ENCODE peak calls at places on chromosomes 11 and 22, in ten cellular contexts. One of them, this sample, is unnamed.

GRCh38 chr22:43911351-43911750 is 12.3 kb upstream of the PNPLA3 start:
- DNase-seq in occipital lobe: no peak
- DNase-seq in D341Med: no peak
- DNase-seq in SK-N-SH: no peak
- DNase-seq in NCI-H1092 treated with DMSO at 0.1 percent for 48 hours: no peak
- DNase-seq in iPS DF 19.7: no peak
- DNase-seq in Calu3: no peak
- DNase-seq in heart right ventricle: no peak
- DNase-seq in H4: no peak
- DNase-seq in stimulated activated CD4-positive, alpha-beta T cell treated with anti-CD3 and anti-CD28 coated beads, Interleukin-2, amount 100 ng/mL, for 48 hours: no peak
- DNase-seq in this sample: no peak

GRCh38 chr22:28366856-28367255 is 312.8 kb downstream of the TTC28 start:
- DNase-seq in occipital lobe: no peak
- DNase-seq in D341Med: no peak
- DNase-seq in SK-N-SH: no peak
- DNase-seq in NCI-H1092 treated with DMSO at 0.1 percent for 48 hours: no peak
- DNase-seq in iPS DF 19.7: no peak
- DNase-seq in Calu3: no peak
- DNase-seq in heart right ventricle: no peak
- DNase-seq in H4: no peak
- DNase-seq in stimulated activated CD4-positive, alpha-beta T cell treated with anti-CD3 and anti-CD28 coated beads, Interleukin-2, amount 100 ng/mL, for 48 hours: no peak
- DNase-seq in this sample: no peak

GRCh38 chr11:35214792-35215193 is 75.8 kb downstream of the CD44 start:
- DNase-seq in occipital lobe: no peak
- DNase-seq in D341Med: no peak
- DNase-seq in SK-N-SH: no peak
- DNase-seq in NCI-H1092 treated with DMSO at 0.1 percent for 48 hours: no peak
- DNase-seq in iPS DF 19.7: peak
- DNase-seq in Calu3: peak
- DNase-seq in heart right ventricle: no peak
- DNase-seq in H4: peak
- DNase-seq in stimulated activated CD4-positive, alpha-beta T cell treated with anti-CD3 and anti-CD28 coated beads, Interleukin-2, amount 100 ng/mL, for 48 hours: no peak
- DNase-seq in this sample: no peak

GRCh38 chr11:12979928-12980689 is 29.0 kb upstream of the RASSF10 start:
- DNase-seq in occipital lobe: no peak
- DNase-seq in D341Med: no peak
- DNase-seq in SK-N-SH: no peak
- DNase-seq in NCI-H1092 treated with DMSO at 0.1 percent for 48 hours: peak
- DNase-seq in iPS DF 19.7: no peak
- DNase-seq in Calu3: no peak
- DNase-seq in heart right ventricle: no peak
- DNase-seq in H4: no peak
- DNase-seq in stimulated activated CD4-positive, alpha-beta T cell treated with anti-CD3 and anti-CD28 coated beads, Interleukin-2, amount 100 ng/mL, for 48 hours: no peak
- DNase-seq in this sample: no peak

GRCh38 chr11:132718711-132719641 is 813.3 kb downstream of the OPCML start:
- DNase-seq in occipital lobe: peak
- DNase-seq in D341Med: no peak
- DNase-seq in SK-N-SH: no peak
- DNase-seq in NCI-H1092 treated with DMSO at 0.1 percent for 48 hours: no peak
- DNase-seq in iPS DF 19.7: no peak
- DNase-seq in Calu3: no peak
- DNase-seq in heart right ventricle: no peak
- DNase-seq in H4: peak
- DNase-seq in stimulated activated CD4-positive, alpha-beta T cell treated with anti-CD3 and anti-CD28 coated beads, Interleukin-2, amount 100 ng/mL, for 48 hours: peak
- DNase-seq in this sample: no peak

GRCh38 chr22:36724836-36725235 is 21.3 kb upstream of the CACNG2 start:
- DNase-seq in occipital lobe: no peak
- DNase-seq in D341Med: no peak
- DNase-seq in SK-N-SH: no peak
- DNase-seq in NCI-H1092 treated with DMSO at 0.1 percent for 48 hours: no peak
- DNase-seq in iPS DF 19.7: no peak
- DNase-seq in Calu3: no peak
- DNase-seq in heart right ventricle: no peak
- DNase-seq in H4: no peak
- DNase-seq in stimulated activated CD4-positive, alpha-beta T cell treated with anti-CD3 and anti-CD28 coated beads, Interleukin-2, amount 100 ng/mL, for 48 hours: no peak
- DNase-seq in this sample: no peak

GRCh38 chr11:21546715-21547114 is 646.2 kb upstream of the ANO5 start:
- DNase-seq in occipital lobe: no peak
- DNase-seq in D341Med: no peak
- DNase-seq in SK-N-SH: no peak
- DNase-seq in NCI-H1092 treated with DMSO at 0.1 percent for 48 hours: no peak
- DNase-seq in iPS DF 19.7: no peak
- DNase-seq in Calu3: no peak
- DNase-seq in heart right ventricle: no peak
- DNase-seq in H4: no peak
- DNase-seq in stimulated activated CD4-positive, alpha-beta T cell treated with anti-CD3 and anti-CD28 coated beads, Interleukin-2, amount 100 ng/mL, for 48 hours: no peak
- DNase-seq in this sample: no peak

GRCh38 chr22:27588273-27588672 is 213.3 kb downstream of the MN1 start:
- DNase-seq in occipital lobe: no peak
- DNase-seq in D341Med: no peak
- DNase-seq in SK-N-SH: no peak
- DNase-seq in NCI-H1092 treated with DMSO at 0.1 percent for 48 hours: no peak
- DNase-seq in iPS DF 19.7: no peak
- DNase-seq in Calu3: peak
- DNase-seq in heart right ventricle: no peak
- DNase-seq in H4: no peak
- DNase-seq in stimulated activated CD4-positive, alpha-beta T cell treated with anti-CD3 and anti-CD28 coated beads, Interleukin-2, amount 100 ng/mL, for 48 hours: no peak
- DNase-seq in this sample: no peak

GRCh38 chr22:37283393-37283937 is 1.2 kb downstream of the CYTH4 start:
- DNase-seq in occipital lobe: no peak
- DNase-seq in D341Med: no peak
- DNase-seq in SK-N-SH: peak
- DNase-seq in NCI-H1092 treated with DMSO at 0.1 percent for 48 hours: no peak
- DNase-seq in iPS DF 19.7: no peak
- DNase-seq in Calu3: no peak
- DNase-seq in heart right ventricle: no peak
- DNase-seq in H4: no peak
- DNase-seq in stimulated activated CD4-positive, alpha-beta T cell treated with anti-CD3 and anti-CD28 coated beads, Interleukin-2, amount 100 ng/mL, for 48 hours: peak
- DNase-seq in this sample: no peak

GRCh38 chr22:32584650-32585049 is 110.0 kb downstream of the FBXO7 start:
- DNase-seq in occipital lobe: no peak
- DNase-seq in D341Med: no peak
- DNase-seq in SK-N-SH: no peak
- DNase-seq in NCI-H1092 treated with DMSO at 0.1 percent for 48 hours: no peak
- DNase-seq in iPS DF 19.7: no peak
- DNase-seq in Calu3: no peak
- DNase-seq in heart right ventricle: no peak
- DNase-seq in H4: peak
- DNase-seq in stimulated activated CD4-positive, alpha-beta T cell treated with anti-CD3 and anti-CD28 coated beads, Interleukin-2, amount 100 ng/mL, for 48 hours: no peak
- DNase-seq in this sample: no peak

GRCh38 chr11:122983438-122984185 is 2.0 kb upstream of the BSX start:
- DNase-seq in occipital lobe: no peak
- DNase-seq in D341Med: no peak
- DNase-seq in SK-N-SH: peak
- DNase-seq in NCI-H1092 treated with DMSO at 0.1 percent for 48 hours: peak
- DNase-seq in iPS DF 19.7: no peak
- DNase-seq in Calu3: no peak
- DNase-seq in heart right ventricle: no peak
- DNase-seq in H4: no peak
- DNase-seq in stimulated activated CD4-positive, alpha-beta T cell treated with anti-CD3 and anti-CD28 coated beads, Interleukin-2, amount 100 ng/mL, for 48 hours: no peak
- DNase-seq in this sample: no peak

GRCh38 chr11:64401775-64402174 is 42.8 kb downstream of the RPS6KA4 start:
- DNase-seq in occipital lobe: no peak
- DNase-seq in D341Med: no peak
- DNase-seq in SK-N-SH: no peak
- DNase-seq in NCI-H1092 treated with DMSO at 0.1 percent for 48 hours: no peak
- DNase-seq in iPS DF 19.7: no peak
- DNase-seq in Calu3: no peak
- DNase-seq in heart right ventricle: no peak
- DNase-seq in H4: no peak
- DNase-seq in stimulated activated CD4-positive, alpha-beta T cell treated with anti-CD3 and anti-CD28 coated beads, Interleukin-2, amount 100 ng/mL, for 48 hours: no peak
- DNase-seq in this sample: no peak

GRCh38 chr22:19632671-19633148 is 81.6 kb upstream of the SEPTIN5 start:
- DNase-seq in occipital lobe: no peak
- DNase-seq in D341Med: no peak
- DNase-seq in SK-N-SH: peak
- DNase-seq in NCI-H1092 treated with DMSO at 0.1 percent for 48 hours: no peak
- DNase-seq in iPS DF 19.7: no peak
- DNase-seq in Calu3: no peak
- DNase-seq in heart right ventricle: no peak
- DNase-seq in H4: no peak
- DNase-seq in stimulated activated CD4-positive, alpha-beta T cell treated with anti-CD3 and anti-CD28 coated beads, Interleukin-2, amount 100 ng/mL, for 48 hours: no peak
- DNase-seq in this sample: no peak

GRCh38 chr11:76610871-76611475 is 59.6 kb downstream of the LRRC32 start:
- DNase-seq in occipital lobe: no peak
- DNase-seq in D341Med: peak
- DNase-seq in SK-N-SH: peak
- DNase-seq in NCI-H1092 treated with DMSO at 0.1 percent for 48 hours: peak
- DNase-seq in iPS DF 19.7: no peak
- DNase-seq in Calu3: no peak
- DNase-seq in heart right ventricle: peak
- DNase-seq in H4: no peak
- DNase-seq in stimulated activated CD4-positive, alpha-beta T cell treated with anti-CD3 and anti-CD28 coated beads, Interleukin-2, amount 100 ng/mL, for 48 hours: no peak
- DNase-seq in this sample: no peak

GRCh38 chr11:34975482-34975881 is 59.1 kb downstream of the PDHX start:
- DNase-seq in occipital lobe: no peak
- DNase-seq in D341Med: no peak
- DNase-seq in SK-N-SH: no peak
- DNase-seq in NCI-H1092 treated with DMSO at 0.1 percent for 48 hours: no peak
- DNase-seq in iPS DF 19.7: no peak
- DNase-seq in Calu3: no peak
- DNase-seq in heart right ventricle: no peak
- DNase-seq in H4: no peak
- DNase-seq in stimulated activated CD4-positive, alpha-beta T cell treated with anti-CD3 and anti-CD28 coated beads, Interleukin-2, amount 100 ng/mL, for 48 hours: no peak
- DNase-seq in this sample: no peak

GRCh38 chr22:40819741-40820140 is 595 bp upstream of the SLC25A17 start:
- DNase-seq in occipital lobe: no peak
- DNase-seq in D341Med: peak
- DNase-seq in SK-N-SH: peak
- DNase-seq in NCI-H1092 treated with DMSO at 0.1 percent for 48 hours: no peak
- DNase-seq in iPS DF 19.7: no peak
- DNase-seq in Calu3: no peak
- DNase-seq in heart right ventricle: no peak
- DNase-seq in H4: peak
- DNase-seq in stimulated activated CD4-positive, alpha-beta T cell treated with anti-CD3 and anti-CD28 coated beads, Interleukin-2, amount 100 ng/mL, for 48 hours: no peak
- DNase-seq in this sample: peak

GRCh38 chr11:7490054-7490453 is 4.7 kb downstream of the OLFML1 start:
- DNase-seq in occipital lobe: no peak
- DNase-seq in D341Med: no peak
- DNase-seq in SK-N-SH: no peak
- DNase-seq in NCI-H1092 treated with DMSO at 0.1 percent for 48 hours: no peak
- DNase-seq in iPS DF 19.7: no peak
- DNase-seq in Calu3: no peak
- DNase-seq in heart right ventricle: no peak
- DNase-seq in H4: no peak
- DNase-seq in stimulated activated CD4-positive, alpha-beta T cell treated with anti-CD3 and anti-CD28 coated beads, Interleukin-2, amount 100 ng/mL, for 48 hours: no peak
- DNase-seq in this sample: no peak

GRCh38 chr11:76120513-76121081 is 85.7 kb downstream of the WNT11 start:
- DNase-seq in occipital lobe: no peak
- DNase-seq in D341Med: no peak
- DNase-seq in SK-N-SH: no peak
- DNase-seq in NCI-H1092 treated with DMSO at 0.1 percent for 48 hours: peak
- DNase-seq in iPS DF 19.7: peak
- DNase-seq in Calu3: no peak
- DNase-seq in heart right ventricle: peak
- DNase-seq in H4: no peak
- DNase-seq in stimulated activated CD4-positive, alpha-beta T cell treated with anti-CD3 and anti-CD28 coated beads, Interleukin-2, amount 100 ng/mL, for 48 hours: no peak
- DNase-seq in this sample: peak

GRCh38 chr22:25488244-25489020 is 76.0 kb upstream of the GRK3 start:
- DNase-seq in occipital lobe: no peak
- DNase-seq in D341Med: no peak
- DNase-seq in SK-N-SH: peak
- DNase-seq in NCI-H1092 treated with DMSO at 0.1 percent for 48 hours: peak
- DNase-seq in iPS DF 19.7: no peak
- DNase-seq in Calu3: peak
- DNase-seq in heart right ventricle: peak
- DNase-seq in H4: peak
- DNase-seq in stimulated activated CD4-positive, alpha-beta T cell treated with anti-CD3 and anti-CD28 coated beads, Interleukin-2, amount 100 ng/mL, for 48 hours: peak
- DNase-seq in this sample: peak

GRCh38 chr11:64694821-64695365 is 28.1 kb downstream of the NRXN2 start:
- DNase-seq in occipital lobe: peak
- DNase-seq in D341Med: no peak
- DNase-seq in SK-N-SH: peak
- DNase-seq in NCI-H1092 treated with DMSO at 0.1 percent for 48 hours: peak
- DNase-seq in iPS DF 19.7: no peak
- DNase-seq in Calu3: no peak
- DNase-seq in heart right ventricle: no peak
- DNase-seq in H4: no peak
- DNase-seq in stimulated activated CD4-positive, alpha-beta T cell treated with anti-CD3 and anti-CD28 coated beads, Interleukin-2, amount 100 ng/mL, for 48 hours: no peak
- DNase-seq in this sample: peak

GRCh38 chr11:10674440-10674855 is 19.1 kb downstream of the IRAG1 start:
- DNase-seq in occipital lobe: no peak
- DNase-seq in D341Med: no peak
- DNase-seq in SK-N-SH: no peak
- DNase-seq in NCI-H1092 treated with DMSO at 0.1 percent for 48 hours: no peak
- DNase-seq in iPS DF 19.7: no peak
- DNase-seq in Calu3: no peak
- DNase-seq in heart right ventricle: no peak
- DNase-seq in H4: no peak
- DNase-seq in stimulated activated CD4-positive, alpha-beta T cell treated with anti-CD3 and anti-CD28 coated beads, Interleukin-2, amount 100 ng/mL, for 48 hours: no peak
- DNase-seq in this sample: peak

GRCh38 chr11:3865388-3866193 is 10.1 kb downstream of the STIM1 start:
- DNase-seq in occipital lobe: no peak
- DNase-seq in D341Med: no peak
- DNase-seq in SK-N-SH: no peak
- DNase-seq in NCI-H1092 treated with DMSO at 0.1 percent for 48 hours: no peak
- DNase-seq in iPS DF 19.7: no peak
- DNase-seq in Calu3: no peak
- DNase-seq in heart right ventricle: peak
- DNase-seq in H4: peak
- DNase-seq in stimulated activated CD4-positive, alpha-beta T cell treated with anti-CD3 and anti-CD28 coated beads, Interleukin-2, amount 100 ng/mL, for 48 hours: no peak
- DNase-seq in this sample: no peak

GRCh38 chr11:106956887-106957505 is 61.3 kb downstream of the GUCY1A2 start:
- DNase-seq in occipital lobe: no peak
- DNase-seq in D341Med: peak
- DNase-seq in SK-N-SH: no peak
- DNase-seq in NCI-H1092 treated with DMSO at 0.1 percent for 48 hours: no peak
- DNase-seq in iPS DF 19.7: peak
- DNase-seq in Calu3: no peak
- DNase-seq in heart right ventricle: no peak
- DNase-seq in H4: no peak
- DNase-seq in stimulated activated CD4-positive, alpha-beta T cell treated with anti-CD3 and anti-CD28 coated beads, Interleukin-2, amount 100 ng/mL, for 48 hours: no peak
- DNase-seq in this sample: no peak

GRCh38 chr11:1892558-1892957 is 863 bp upstream of the PRR33 start:
- DNase-seq in occipital lobe: no peak
- DNase-seq in D341Med: no peak
- DNase-seq in SK-N-SH: no peak
- DNase-seq in NCI-H1092 treated with DMSO at 0.1 percent for 48 hours: no peak
- DNase-seq in iPS DF 19.7: no peak
- DNase-seq in Calu3: no peak
- DNase-seq in heart right ventricle: no peak
- DNase-seq in H4: no peak
- DNase-seq in stimulated activated CD4-positive, alpha-beta T cell treated with anti-CD3 and anti-CD28 coated beads, Interleukin-2, amount 100 ng/mL, for 48 hours: no peak
- DNase-seq in this sample: no peak

GRCh38 chr22:23278883-23279675 is 98.8 kb downstream of the BCR start:
- DNase-seq in occipital lobe: peak
- DNase-seq in D341Med: no peak
- DNase-seq in SK-N-SH: no peak
- DNase-seq in NCI-H1092 treated with DMSO at 0.1 percent for 48 hours: peak
- DNase-seq in iPS DF 19.7: no peak
- DNase-seq in Calu3: peak
- DNase-seq in heart right ventricle: peak
- DNase-seq in H4: peak
- DNase-seq in stimulated activated CD4-positive, alpha-beta T cell treated with anti-CD3 and anti-CD28 coated beads, Interleukin-2, amount 100 ng/mL, for 48 hours: no peak
- DNase-seq in this sample: no peak

GRCh38 chr11:25566298-25567200 is 765.4 kb upstream of the ANO3 start:
- DNase-seq in occipital lobe: no peak
- DNase-seq in D341Med: no peak
- DNase-seq in SK-N-SH: no peak
- DNase-seq in NCI-H1092 treated with DMSO at 0.1 percent for 48 hours: no peak
- DNase-seq in iPS DF 19.7: no peak
- DNase-seq in Calu3: peak
- DNase-seq in heart right ventricle: peak
- DNase-seq in H4: peak
- DNase-seq in stimulated activated CD4-positive, alpha-beta T cell treated with anti-CD3 and anti-CD28 coated beads, Interleukin-2, amount 100 ng/mL, for 48 hours: no peak
- DNase-seq in this sample: no peak